ENCODE peak calls at places on chromosomes 1 and 21, in nine cellular contexts. Q, U, V, I, B, M, E, J and L are unnamed samples. For H3K9me3, the result is how much of the 10 kb centered on the place peaks cover.

GRCh38 chr1:178531897-178532296 is 19.0 kb downstream of the TEX35 start:
- DNase-seq in I (no peak), Q (no peak), B (no peak), E (no peak), M (no peak), U (no peak), J (no peak), V (no peak), L (no peak)

GRCh38 chr1:119040906-119041305 is 52.8 kb upstream of the TBX15 start:
- DNase-seq in M (no peak), V (peak), B (no peak), J (no peak), U (no peak), I (peak), Q (no peak), E (peak), L (no peak)

GRCh38 chr1:15702722-15703550 is 18.8 kb downstream of the PLEKHM2 start:
- DNase-seq in Q (no peak), B (peak), J (no peak), V (no peak), I (peak), U (no peak), E (no peak), M (no peak), L (no peak)

GRCh38 chr1:30700528-30701265 is 22.7 kb downstream of the MATN1 start:
- DNase-seq in Q (peak), E (peak), U (no peak), B (peak), M (no peak), I (peak), V (peak), J (no peak), L (peak)

GRCh38 chr1:21927531-21928237 is 9.4 kb downstream of the HSPG2 start:
- DNase-seq in U (no peak), M (no peak), E (peak), Q (no peak), I (no peak), V (peak), B (no peak), J (no peak), L (no peak)

GRCh38 chr1:103958699-103959098 is 209.0 kb downstream of the AMY1C start:
- DNase-seq in V (no peak), Q (no peak), J (no peak), M (no peak), E (no peak), I (no peak), B (no peak), U (no peak), L (no peak)

GRCh38 chr21:34205811-34206635 is 132.6 kb downstream of the MRPS6 start:
- DNase-seq in U (no peak), J (no peak), V (peak), I (no peak), E (no peak), Q (peak), B (no peak), M (no peak), L (no peak)

GRCh38 chr1:200302893-200303250 is 107.0 kb downstream of the ZNF281 start:
- DNase-seq in V (peak), J (peak), U (no peak), I (no peak), E (peak), B (no peak), M (peak), Q (no peak), L (no peak)

GRCh38 chr21:46295177-46295711 is 9.1 kb downstream of the YBEY start:
- DNase-seq in B (peak), V (peak), E (no peak), Q (peak), U (no peak), I (peak), J (no peak), M (peak), L (peak)

GRCh38 chr1:202154766-202155477 is 5.5 kb downstream of the PTPN7 start:
- DNase-seq in V (peak), B (peak), J (peak), I (peak), E (peak), M (peak), U (no peak), Q (peak), L (peak)

GRCh38 chr1:99965646-99966375 is 4.0 kb upstream of the SLC35A3 start:
- DNase-seq in Q (no peak), M (no peak), E (no peak), B (no peak), U (no peak), J (no peak), V (no peak), I (no peak), L (no peak)

GRCh38 chr1:108036796-108037545 is 72.0 kb upstream of the VAV3 start:
- DNase-seq in B (no peak), J (no peak), M (no peak), U (no peak), Q (no peak), I (no peak), E (no peak), V (no peak), L (no peak)

GRCh38 chr1:201501812-201502510 is 5.0 kb downstream of the CSRP1 start:
- DNase-seq in M (no peak), Q (no peak), B (no peak), U (no peak), J (peak), I (no peak), V (no peak), E (no peak), L (no peak)

GRCh38 chr1:78104322-78104721 is 58.6 kb downstream of the GIPC2 start:
- DNase-seq in V (peak), Q (no peak), B (no peak), I (peak), U (no peak), M (no peak), J (no peak), E (no peak), L (no peak)

GRCh38 chr1:85359874-85360708 is 83.7 kb upstream of the BCL10 start:
- DNase-seq in E (no peak), Q (no peak), U (no peak), M (no peak), V (peak), I (peak), B (no peak), J (no peak), L (no peak)

GRCh38 chr1:175742790-175743459 is 470 bp downstream of the TNR start:
- DNase-seq in M (peak), B (peak), J (peak), Q (peak), V (peak), U (no peak), E (peak), I (peak), L (no peak)

GRCh38 chr21:41444703-41445464 is 18.8 kb downstream of the MX1 start:
- DNase-seq in J (no peak), M (no peak), V (no peak), U (no peak), Q (no peak), B (no peak), E (no peak), I (no peak), L (no peak)

GRCh38 chr1:229087339-229087738 is 183.6 kb upstream of the RAB4A start:
- DNase-seq in M (no peak), I (no peak), J (no peak), B (no peak), V (no peak), U (no peak), Q (no peak), E (no peak), L (no peak)

GRCh38 chr21:27477321-27477720 is 510.4 kb upstream of the ADAMTS5 start:
- DNase-seq in I (peak), B (no peak), E (no peak), M (no peak), Q (no peak), U (no peak), J (no peak), V (peak), L (no peak)

GRCh38 chr1:178941261-178941689 is 70.4 kb upstream of the ANGPTL1 start:
- DNase-seq in Q (no peak), J (no peak), E (no peak), U (no peak), B (no peak), V (no peak), I (no peak), M (no peak), L (no peak)

GRCh38 chr1:93601686-93602085 is 80.0 kb downstream of the BCAR3 start:
- DNase-seq in M (no peak), U (no peak), V (no peak), Q (no peak), B (no peak), E (peak), J (no peak), I (no peak), L (no peak)

GRCh38 chr1:189605236-189605635 is 872.4 kb downstream of the BRINP3 start:
- DNase-seq in V (no peak), B (no peak), M (no peak), J (no peak), E (no peak), U (no peak), I (no peak), Q (no peak), L (no peak)

GRCh38 chr21:21632926-21633325 is 634.7 kb downstream of the NCAM2 start:
- DNase-seq in V (no peak), B (no peak), U (no peak), Q (no peak), I (no peak), M (no peak), E (no peak), J (no peak), L (no peak)

GRCh38 chr21:32030146-32030652 is 157.4 kb downstream of the HUNK start:
- DNase-seq in B (no peak), M (no peak), Q (no peak), I (no peak), E (no peak), U (no peak), V (no peak), J (no peak), L (no peak)

GRCh38 chr21:42513151-42513984 is at the start of gene SLC37A1:
- DNase-seq in I (no peak), V (no peak), M (peak), E (peak), J (peak), U (peak), B (no peak), Q (peak), L (no peak)

GRCh38 chr21:28771790-28772501 is 220.7 kb downstream of the LTN1 start:
- DNase-seq in B (no peak), I (peak), U (no peak), V (peak), J (no peak), Q (no peak), E (no peak), M (no peak), L (no peak)

GRCh38 chr1:200168926-200169325 is 141.4 kb downstream of the NR5A2 start:
- DNase-seq in E (no peak), M (no peak), I (no peak), V (no peak), J (no peak), U (no peak), Q (no peak), B (no peak), L (no peak)

GRCh38 chr1:25544819-25545218 is 1.4 kb downstream of the LDLRAP1 start:
- DNase-seq in B (no peak), I (no peak), M (no peak), U (peak), J (no peak), V (no peak), Q (no peak), E (no peak), L (no peak)

GRCh38 chr1:226495716-226496115 is 52.8 kb upstream of the STUM start:
- DNase-seq in Q (no peak), J (no peak), M (no peak), B (no peak), E (no peak), U (no peak), I (no peak), V (no peak), L (no peak)

GRCh38 chr1:223819730-223820514 is 25.8 kb downstream of the TP53BP2 start:
- DNase-seq in U (no peak), M (no peak), I (peak), B (no peak), E (no peak), J (no peak), Q (peak), V (peak), L (no peak)

GRCh38 chr21:46158666-46159300 is 3.4 kb upstream of the FTCD start:
- DNase-seq in V (no peak), M (no peak), E (no peak), Q (no peak), I (no peak), J (no peak), U (peak), B (no peak), L (no peak)

GRCh38 chr1:64327119-64327518 is 123.7 kb downstream of the UBE2U start:
- DNase-seq in I (no peak), M (no peak), E (no peak), J (no peak), V (no peak), U (no peak), B (no peak), Q (no peak), L (no peak)

GRCh38 chr1:205317311-205317917 is 4.1 kb downstream of the NUAK2 start:
- DNase-seq in V (peak), E (peak), Q (no peak), M (no peak), U (peak), I (no peak), J (peak), B (no peak), L (peak)
- TF ChIP-seq CTCF in V (no peak), E (no peak), Q (no peak), M (no peak), U (no peak), I (no peak), J (no peak), B (no peak), L (peak)

GRCh38 chr1:227712648-227713047 is 22.5 kb downstream of the JMJD4 start:
- DNase-seq in M (no peak), I (no peak), Q (no peak), B (no peak), U (no peak), E (no peak), V (no peak), J (no peak), L (no peak)

GRCh38 chr1:227707807-227708206 is 27.3 kb downstream of the JMJD4 start:
- DNase-seq in V (no peak), E (no peak), J (no peak), Q (no peak), U (no peak), M (no peak), I (no peak), B (no peak), L (no peak)

DNA sequence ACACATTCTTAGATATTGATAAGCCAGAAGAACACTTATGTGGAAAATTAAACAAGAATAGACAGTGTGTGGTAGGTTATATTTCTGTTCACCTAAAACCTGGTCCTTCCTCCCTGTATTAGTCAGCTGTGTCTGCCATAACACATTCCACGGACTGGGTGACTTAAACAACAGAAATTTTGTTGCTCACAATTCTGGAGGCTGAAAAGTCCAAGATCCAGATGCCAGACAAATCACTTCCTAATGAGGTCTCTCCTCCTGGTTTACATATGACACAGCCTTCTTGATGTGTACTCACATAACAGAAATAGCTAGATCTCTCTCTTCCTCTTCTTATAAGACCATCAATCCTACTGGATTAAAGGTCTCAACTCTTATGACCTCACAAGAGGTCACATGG is 25.7 kb downstream of the JMJD4 start:
- DNase-seq in B (no peak), Q (no peak), U (no peak), E (no peak), J (no peak), M (no peak), I (no peak), V (no peak), L (no peak)
- H3K9me3 ChIP-seq in B (under half), Q (under half), U (under half), E (under half), J (under half), M (under half), I (under half), V (under half), L (under half)

DNA sequence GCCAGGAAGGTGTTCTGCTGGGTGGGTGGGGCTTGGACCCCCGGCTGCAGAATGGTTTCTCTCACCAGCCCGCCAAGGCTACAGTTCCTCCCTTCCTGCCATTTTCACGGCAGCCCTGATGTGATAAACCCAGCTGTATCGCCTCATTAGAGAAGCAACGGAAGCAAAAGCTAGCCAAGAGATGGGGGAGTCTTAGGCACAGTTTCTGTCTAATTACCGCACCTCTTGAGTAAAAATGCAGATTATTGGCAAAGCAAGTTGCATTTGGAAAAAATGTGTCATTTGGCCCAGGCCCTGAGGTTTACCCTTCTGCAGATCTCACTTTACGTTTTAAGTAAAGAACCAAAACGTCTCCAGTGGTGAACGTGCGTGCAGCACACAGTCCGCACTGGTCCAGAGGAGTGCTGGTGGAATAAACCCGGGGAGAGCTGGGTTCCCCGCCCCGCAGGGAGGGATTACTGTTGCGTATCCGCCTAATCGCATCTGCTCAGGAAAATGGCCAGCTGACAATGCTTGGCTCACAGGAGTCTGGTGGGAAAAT is 109.9 kb downstream of the GALNT2 start:
- DNase-seq in J (no peak), B (peak), U (no peak), Q (peak), E (peak), V (peak), I (peak), M (peak), L (peak)
- H3K4me3 ChIP-seq in J (no peak), B (peak), U (no peak), Q (peak), E (no peak), V (peak), I (no peak), M (no peak), L (peak)

GRCh38 chr1:210882414-210883221 is 251.3 kb downstream of the KCNH1 start:
- DNase-seq in M (no peak), E (no peak), V (no peak), Q (no peak), I (peak), B (no peak), U (no peak), J (no peak), L (no peak)
- TF ChIP-seq CTCF in M (no peak), E (no peak), V (no peak), Q (no peak), I (no peak), B (no peak), U (no peak), J (no peak), L (no peak)

DNA sequence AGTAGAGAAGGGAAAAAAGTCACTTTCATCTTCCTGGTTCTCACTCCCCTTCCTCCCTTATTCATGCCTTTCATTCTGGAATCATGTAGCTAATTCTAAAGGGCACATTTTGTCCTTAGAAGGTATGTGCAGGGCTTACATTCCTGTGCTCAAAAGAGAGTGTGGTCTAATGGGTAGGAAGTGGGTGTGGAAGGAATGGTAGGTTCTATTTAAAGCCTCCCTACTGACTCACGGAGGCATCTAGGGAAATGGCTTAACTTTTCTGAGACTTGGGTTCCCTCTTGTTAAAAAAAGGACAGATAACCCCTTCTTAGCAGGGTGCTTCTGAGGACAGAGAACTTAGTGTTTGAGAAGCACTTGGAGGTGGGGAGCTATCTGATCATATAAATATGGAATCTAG is 249.3 kb upstream of the DUSP10 start:
- DNase-seq in U (no peak), B (peak), V (peak), J (no peak), Q (no peak), E (no peak), I (peak), M (no peak), L (no peak)
- H3K9me3 ChIP-seq in U (under half), B (under half), V (under half), J (under half), Q (under half), E (under half), I (under half), M (under half), L (under half)

DNA sequence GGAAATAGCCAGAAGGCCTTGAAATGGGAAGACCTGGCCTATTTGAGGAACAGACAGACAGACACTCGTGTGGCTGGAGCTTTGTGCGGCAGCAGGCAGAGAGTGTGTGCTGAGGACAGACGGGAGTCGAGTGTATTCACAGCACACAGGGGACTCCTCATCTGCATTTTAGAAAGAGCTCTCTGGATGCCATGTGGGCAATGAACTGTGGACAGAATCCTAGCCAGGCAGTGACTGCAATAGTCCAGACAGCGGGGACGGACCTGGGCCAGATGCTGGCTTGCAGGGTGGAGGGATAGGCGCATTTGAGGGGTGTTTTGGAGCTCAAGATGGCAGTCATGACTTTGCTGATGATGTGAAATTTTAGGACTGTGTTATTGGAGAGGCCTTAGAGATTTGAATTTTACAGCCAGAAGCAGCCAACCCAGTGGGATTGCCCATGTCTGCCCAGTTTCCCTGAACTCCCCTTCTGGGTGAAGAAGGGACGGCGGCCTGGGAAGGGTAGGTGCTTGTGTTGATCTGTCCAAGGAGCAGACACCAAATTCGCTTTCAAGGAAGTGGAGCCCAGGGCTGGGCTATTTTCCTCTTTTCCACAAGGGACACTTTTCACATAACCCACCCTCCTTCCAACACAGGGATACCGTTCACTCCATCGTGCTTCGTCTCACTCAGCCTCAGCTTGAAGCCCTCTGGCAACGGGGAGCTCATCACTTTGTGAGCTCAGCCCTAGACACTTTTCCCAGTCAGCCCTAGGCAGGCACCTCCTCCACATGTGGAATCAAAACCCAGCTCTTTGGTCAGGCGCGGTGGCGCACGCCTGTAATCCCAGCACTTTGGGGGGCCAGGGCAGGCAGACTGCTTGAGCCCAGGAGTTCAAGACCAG is 43.8 kb downstream of the CHAF1B start:
- DNase-seq in B (no peak), E (no peak), U (no peak), V (peak), I (no peak), J (no peak), M (no peak), Q (no peak), L (no peak)
- H3K4me3 ChIP-seq in B (no peak), E (no peak), U (no peak), V (no peak), I (no peak), J (no peak), M (no peak), Q (no peak), L (no peak)

DNA sequence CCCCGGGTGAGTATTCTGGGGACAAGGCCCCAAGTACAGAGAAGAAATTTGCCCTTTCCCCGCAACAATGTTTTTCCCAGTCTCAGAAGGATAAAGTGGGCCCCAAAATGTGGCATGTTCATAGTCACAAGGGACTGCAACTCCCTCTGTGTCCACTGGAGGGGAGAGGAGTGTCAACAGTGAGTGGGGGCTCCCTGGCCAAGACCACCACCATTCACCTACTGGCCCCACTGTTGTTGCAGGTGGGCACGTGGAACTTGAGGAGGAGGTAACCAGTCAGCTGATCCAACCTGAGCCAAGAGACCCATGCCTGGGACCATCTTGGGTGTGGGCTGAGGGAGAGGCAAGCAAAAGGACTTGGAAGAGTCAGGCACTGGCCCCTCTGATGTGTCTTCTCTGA is 761 bp downstream of the NUDT17 start:
- DNase-seq in B (peak), M (peak), Q (peak), E (no peak), U (no peak), I (peak), V (peak), J (peak), L (peak)
- TF ChIP-seq CTCF in B (peak), M (peak), Q (peak), E (no peak), U (peak), I (peak), V (peak), J (peak), L (peak)